ENCODE peak calls at places on chromosomes 6 and 20, in six cellular contexts. P is HCT116, E is fibroblast of lung, B is endodermal cell, D is tibial nerve, T is breast epithelium. N is an unnamed sample.

GRCh38 chr6:4873928-4874327 is 97.7 kb downstream of the CDYL start:
- DNase-seq in T (no peak), P (no peak), E (no peak), B (no peak), D (no peak), N (no peak)

GRCh38 chr6:43334466-43335095 is 26.0 kb upstream of the CRIP3 start:
- DNase-seq in E (peak; percentile 62), D (no peak), P (peak; percentile 68), B (peak; percentile 52), T (no peak), N (no peak)

GRCh38 chr6:43078651-43079050 is 2.5 kb downstream of the PTK7 start:
- DNase-seq in T (no peak), P (no peak), B (no peak), E (peak; percentile 86), D (no peak), N (no peak)

GRCh38 chr6:125791151-125791819 is 525 bp downstream of the NCOA7 start:
- DNase-seq in T (no peak), B (peak; percentile 71), P (no peak), D (no peak), E (peak; percentile 58), N (no peak)

GRCh38 chr20:63176448-63177133 is 39.3 kb downstream of the YTHDF1 start:
- DNase-seq in B (peak; percentile 74), E (no peak), T (no peak), D (no peak), P (no peak), N (no peak)

GRCh38 chr20:62332989-62333819 is 30.4 kb downstream of the ADRM1 start:
- DNase-seq in B (no peak), E (no peak), P (no peak), D (no peak), T (no peak), N (no peak)

GRCh38 chr20:23515250-23515939 is 24.5 kb downstream of the CST8 start:
- DNase-seq in B (no peak), P (no peak), T (no peak), D (no peak), E (no peak), N (no peak)

GRCh38 chr6:102984360-102984759 is 1590.9 kb downstream of the GRIK2 start:
- DNase-seq in E (no peak), T (no peak), D (no peak), B (no peak), P (no peak), N (no peak)

GRCh38 chr6:157755752-157756411 is 67.2 kb upstream of the SNX9 start:
- DNase-seq in E (no peak), B (peak; percentile 56), T (no peak), D (no peak), P (no peak), N (no peak)

GRCh38 chr6:22036267-22036666 is 260.6 kb downstream of the PRL start:
- DNase-seq in B (peak; percentile 86), P (peak; percentile 74), T (no peak), E (peak; percentile 89), D (no peak), N (no peak)

GRCh38 chr20:58432190-58432954 is 43.3 kb downstream of the VAPB start:
- DNase-seq in B (no peak), T (no peak), E (no peak), P (no peak), D (no peak), N (no peak)

GRCh38 chr20:63285636-63286615 is 7.1 kb upstream of the COL20A1 start:
- DNase-seq in B (no peak), P (no peak), E (no peak), D (no peak), T (no peak), N (no peak)

GRCh38 chr6:73394577-73395354 is at the start of gene DDX43:
- DNase-seq in E (peak; percentile 69), T (peak; percentile 54), B (no peak), P (no peak), D (peak; percentile 25), N (peak; percentile 55)

GRCh38 chr6:128932061-128932460 is 49.1 kb downstream of the LAMA2 start:
- DNase-seq in D (no peak), E (no peak), B (no peak), T (no peak), P (no peak), N (no peak)

GRCh38 chr6:25490018-25490865 is 161.8 kb upstream of the SCGN start:
- DNase-seq in B (peak; percentile 93), E (peak; percentile 61), T (peak; percentile 61), P (peak; percentile 69), D (peak; percentile 54), N (no peak)

GRCh38 chr6:25359191-25359861 is 80.2 kb downstream of the CARMIL1 start:
- DNase-seq in P (no peak), T (no peak), B (peak; percentile 45), D (no peak), E (peak; percentile 85), N (peak; percentile 14)

GRCh38 chr20:47549671-47550070 is 48.0 kb downstream of the NCOA3 start:
- DNase-seq in P (no peak), D (no peak), E (no peak), T (no peak), B (no peak), N (no peak)

GRCh38 chr6:127053032-127053908 is 65.2 kb upstream of the RSPO3 start:
- DNase-seq in E (peak; percentile 53), D (no peak), B (no peak), T (no peak), P (no peak), N (no peak)

GRCh38 chr6:16450285-16450684 is 211.9 kb downstream of the GMPR start:
- DNase-seq in D (no peak), T (no peak), E (peak; percentile 95), B (no peak), P (peak; percentile 38), N (no peak)

GRCh38 chr20:48932375-48932941 is 10.9 kb downstream of the ARFGEF2 start:
- DNase-seq in B (no peak), E (peak; percentile 60), D (no peak), T (no peak), P (no peak), N (no peak)

GRCh38 chr6:7538484-7538883 is 3.0 kb upstream of the DSP start:
- DNase-seq in B (no peak), D (no peak), T (no peak), P (no peak), E (no peak), N (no peak)

GRCh38 chr6:47690791-47691190 is 7.6 kb upstream of the ADGRF4 start:
- DNase-seq in B (no peak), E (no peak), P (no peak), T (no peak), D (no peak), N (no peak)

GRCh38 chr6:35031611-35032529 is 109.3 kb downstream of the TCP11 start:
- DNase-seq in E (no peak), B (no peak), T (no peak), P (no peak), D (no peak), N (no peak)

GRCh38 chr6:79031821-79032590 is 46.0 kb downstream of the PHIP start:
- DNase-seq in D (no peak), E (peak; percentile 87), B (no peak), P (no peak), T (no peak), N (no peak)

GRCh38 chr6:169857343-169858292 is 106.2 kb downstream of the ERMARD start:
- DNase-seq in P (no peak), E (no peak), B (no peak), D (no peak), T (no peak), N (no peak)

GRCh38 chr6:169859978-169860703 is 108.7 kb downstream of the ERMARD start:
- DNase-seq in E (no peak), D (no peak), B (no peak), T (peak; percentile 43), P (no peak), N (no peak)

GRCh38 chr6:169858293-169858934 is 107.0 kb downstream of the ERMARD start:
- DNase-seq in B (no peak), E (no peak), P (no peak), D (no peak), T (peak; percentile 20), N (no peak)

GRCh38 chr6:169858935-169859351 is 107.5 kb downstream of the ERMARD start:
- DNase-seq in P (no peak), T (peak; percentile 42), B (peak; percentile 31), E (no peak), D (no peak), N (no peak)

DNA sequence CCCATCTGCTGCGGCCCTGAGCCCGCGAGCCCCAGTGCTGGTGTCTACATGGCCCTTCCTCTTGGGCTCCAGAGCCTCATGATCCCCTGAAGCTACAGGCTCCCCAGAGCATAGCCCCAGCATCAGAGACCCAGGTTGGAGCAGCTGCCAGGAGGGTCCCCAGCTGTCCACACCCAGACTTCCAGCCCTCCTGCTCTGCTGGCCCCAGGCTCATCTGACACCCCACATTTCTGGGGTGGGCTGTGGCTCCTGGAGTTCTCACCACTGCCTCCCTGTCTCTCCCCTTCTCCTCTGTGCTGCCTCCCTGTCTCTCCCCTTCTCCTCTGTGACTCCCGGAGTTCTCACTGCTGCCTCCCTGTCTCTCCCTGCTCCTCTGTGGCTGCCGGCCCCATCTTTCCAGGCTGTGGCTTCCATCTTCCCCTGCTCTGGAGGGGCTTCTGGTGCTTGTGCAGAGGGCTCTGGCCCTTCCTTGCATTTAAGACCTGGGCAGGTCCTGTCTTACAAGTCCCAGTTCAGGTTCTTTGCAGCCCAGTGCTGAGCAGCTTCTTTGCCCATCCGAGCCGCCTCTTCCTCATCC is 108.1 kb downstream of the ERMARD start:
- DNase-seq in D (no peak), B (no peak), P (no peak), T (peak; percentile 17), E (no peak), N (no peak)
- TF ChIP-seq CTCF in D (no peak), B (no peak), P (no peak), T (no peak), E (no peak), N (no peak)

GRCh38 chr6:99573980-99574617 is 5.6 kb upstream of the CCNC start:
- DNase-seq in B (no peak), E (no peak), D (no peak), T (no peak), P (no peak), N (no peak)

GRCh38 chr6:99563056-99563723 is 5.3 kb downstream of the CCNC start:
- DNase-seq in E (no peak), T (no peak), B (no peak), D (no peak), P (no peak), N (no peak)

GRCh38 chr6:99568103-99568933 is at the start of gene CCNC:
- DNase-seq in E (peak; percentile 97), P (peak; percentile 95), T (peak; percentile 92), D (peak; percentile 81), B (peak; percentile 98), N (peak; percentile 66)
- H3K4me3 ChIP-seq in E (peak within 1 kb of the TSS; percentile 85), P (peak within 1 kb of the TSS; percentile 94), T (peak within 1 kb of the TSS; percentile 82), D (peak within 1 kb of the TSS; percentile 98), B (peak within 1 kb of the TSS; percentile 99), N (peak within 1 kb of the TSS; percentile 90)

GRCh38 chr20:33901132-33901523 is 90.0 kb downstream of the CHMP4B start:
- DNase-seq in P (no peak), B (no peak), D (no peak), T (no peak), E (no peak), N (no peak)
- TF ChIP-seq CTCF in P (no peak), B (no peak), D (no peak), T (no peak), E (no peak), N (no peak)

DNA sequence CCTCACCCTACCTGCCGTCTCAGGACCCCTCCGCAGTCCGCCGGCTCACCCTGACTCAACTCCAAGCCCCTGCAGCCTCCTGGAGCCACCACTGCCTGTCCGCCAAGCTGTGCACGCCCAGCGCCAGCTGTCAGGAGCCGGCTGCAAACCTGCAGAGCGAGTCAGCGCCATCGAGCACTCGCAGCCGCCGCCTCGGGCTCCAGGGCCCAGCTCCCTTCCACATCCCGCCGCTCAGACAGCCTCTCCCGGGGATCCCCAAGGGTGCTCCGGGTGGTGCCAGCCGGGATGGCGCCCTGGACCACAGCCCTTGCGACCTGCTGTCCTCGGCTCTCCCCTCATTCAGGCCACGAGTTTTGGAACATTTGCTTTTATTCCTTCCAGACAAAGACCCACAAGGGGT is 4.2 kb downstream of the TNNC2 start:
- DNase-seq in P (no peak), T (peak; percentile 69), B (no peak), D (no peak), E (no peak), N (no peak)
- H3K4me3 ChIP-seq in P (no peak overlapping the region), T (no peak overlapping the region), B (no peak overlapping the region), D (no peak overlapping the region), E (no peak overlapping the region), N (peak overlapping the region; percentile 54)

N was measured in thoracic aorta.